ENCODE peak calls at places on chromosomes 16 and 17, in ten cellular contexts. F, W, J, X, L, U, Z, D, C and A are unnamed samples.

GRCh38 chr17:76700290-76700626 is 10.5 kb downstream of the MXRA7 start:
- DNase-seq in F (no peak), W (no peak), J (no peak), X (no peak), L (no peak), U (no peak), Z (no peak), D (no peak), C (no peak), A (no peak)

GRCh38 chr17:57377094-57377493 is 120.8 kb downstream of the MSI2 start:
- DNase-seq in F (no peak), W (no peak), J (no peak), X (no peak), L (no peak), U (no peak), Z (no peak), D (no peak), C (no peak), A (no peak)

GRCh38 chr17:49775546-49776260 is 11.8 kb upstream of the FAM117A start:
- DNase-seq in F (no peak), W (no peak), J (no peak), X (no peak), L (no peak), U (no peak), Z (no peak), D (no peak), C (no peak), A (no peak)

GRCh38 chr17:1767358-1767757 is 5.5 kb downstream of the SERPINF1 start:
- DNase-seq in F (no peak), W (no peak), J (no peak), X (no peak), L (no peak), U (no peak), Z (no peak), D (no peak), C (no peak), A (no peak)

GRCh38 chr16:29304251-29304900 is 102.1 kb downstream of the NPIPB11 start:
- DNase-seq in F (no peak), W (no peak), J (no peak), X (no peak), L (no peak), U (no peak), Z (no peak), D (no peak), C (no peak), A (peak; percentile 26)

GRCh38 chr16:86604436-86605220 is 26.3 kb downstream of the FOXL1 start:
- DNase-seq in F (no peak), W (no peak), J (peak; percentile 54), X (peak; percentile 17), L (peak; percentile 51), U (peak; percentile 9), Z (no peak), D (no peak), C (no peak), A (no peak)

GRCh38 chr17:28334176-28334575 is 1.1 kb downstream of the IFT20 start:
- DNase-seq in F (no peak), W (no peak), J (no peak), X (no peak), L (no peak), U (no peak), Z (no peak), D (no peak), C (no peak), A (no peak)

GRCh38 chr17:79160980-79161621 is 86.5 kb downstream of the ENGASE start:
- DNase-seq in F (no peak), W (no peak), J (peak; percentile 28), X (no peak), L (no peak), U (no peak), Z (no peak), D (no peak), C (no peak), A (no peak)

GRCh38 chr17:55601874-55602364 is 90.7 kb upstream of the SMIM36 start:
- DNase-seq in F (no peak), W (no peak), J (no peak), X (no peak), L (no peak), U (no peak), Z (no peak), D (no peak), C (no peak), A (no peak)

GRCh38 chr16:73418746-73419145 is 370.8 kb upstream of the ZFHX3 start:
- DNase-seq in F (no peak), W (no peak), J (no peak), X (no peak), L (no peak), U (no peak), Z (no peak), D (no peak), C (no peak), A (no peak)

GRCh38 chr16:1026784-1027415 is 45.3 kb downstream of the SOX8 start:
- DNase-seq in F (no peak), W (no peak), J (no peak), X (no peak), L (no peak), U (no peak), Z (no peak), D (no peak), C (no peak), A (no peak)

GRCh38 chr17:37067555-37068111 is 118.9 kb downstream of the AATF start:
- DNase-seq in F (peak; percentile 47), W (no peak), J (no peak), X (no peak), L (no peak), U (no peak), Z (no peak), D (peak; percentile 67), C (peak; percentile 13), A (no peak)

GRCh38 chr17:73592531-73592961 is 51.7 kb downstream of the SDK2 start:
- DNase-seq in F (no peak), W (no peak), J (peak; percentile 29), X (no peak), L (no peak), U (no peak), Z (no peak), D (peak; percentile 19), C (no peak), A (no peak)

GRCh38 chr17:9402590-9403199 is 172.9 kb downstream of the STX8 start:
- DNase-seq in F (no peak), W (no peak), J (no peak), X (no peak), L (no peak), U (no peak), Z (no peak), D (no peak), C (no peak), A (no peak)

GRCh38 chr17:70137451-70138230 is 31.7 kb upstream of the KCNJ2 start:
- DNase-seq in F (no peak), W (peak; percentile 57), J (no peak), X (no peak), L (peak; percentile 31), U (no peak), Z (no peak), D (peak; percentile 64), C (no peak), A (no peak)

GRCh38 chr17:298791-299450 is 53.7 kb downstream of the RPH3AL start:
- DNase-seq in F (peak; percentile 81), W (no peak), J (no peak), X (no peak), L (no peak), U (no peak), Z (no peak), D (no peak), C (no peak), A (peak; percentile 55)

GRCh38 chr17:82238562-82239201 is 9.8 kb downstream of the SLC16A3 start:
- DNase-seq in F (peak; percentile 88), W (peak; percentile 66), J (peak; percentile 77), X (peak; percentile 67), L (no peak), U (no peak), Z (no peak), D (no peak), C (no peak), A (peak; percentile 86)

GRCh38 chr17:78652913-78653312 is 75.7 kb upstream of the DNAH17 start:
- DNase-seq in F (no peak), W (no peak), J (no peak), X (no peak), L (no peak), U (no peak), Z (no peak), D (no peak), C (no peak), A (peak; percentile 38)

GRCh38 chr17:81479175-81479574 is 33.4 kb downstream of the ACTG1 start:
- DNase-seq in F (no peak), W (no peak), J (no peak), X (no peak), L (no peak), U (no peak), Z (no peak), D (no peak), C (no peak), A (no peak)

GRCh38 chr17:66222772-66223350 is 6.4 kb downstream of the APOH start:
- DNase-seq in F (no peak), W (no peak), J (no peak), X (no peak), L (no peak), U (no peak), Z (no peak), D (no peak), C (no peak), A (no peak)

GRCh38 chr17:19243838-19244237 is 6.7 kb downstream of the EPN2 start:
- DNase-seq in F (no peak), W (no peak), J (no peak), X (no peak), L (no peak), U (no peak), Z (no peak), D (no peak), C (no peak), A (no peak)

GRCh38 chr17:65553646-65554567 is 7.5 kb downstream of the AXIN2 start:
- DNase-seq in F (no peak), W (no peak), J (no peak), X (no peak), L (no peak), U (no peak), Z (no peak), D (no peak), C (no peak), A (no peak)

GRCh38 chr17:17119533-17119932 is 77.3 kb downstream of the MPRIP start:
- DNase-seq in F (peak; percentile 44), W (no peak), J (peak; percentile 84), X (peak; percentile 45), L (no peak), U (no peak), Z (no peak), D (no peak), C (no peak), A (no peak)

GRCh38 chr17:76370261-76370993 is 14.0 kb upstream of the SPHK1 start:
- DNase-seq in F (peak; percentile 90), W (no peak), J (no peak), X (no peak), L (no peak), U (no peak), Z (no peak), D (peak; percentile 98), C (no peak), A (peak; percentile 92)

GRCh38 chr17:41185001-41185400 is 290 bp upstream of the KRTAP4-1 start:
- DNase-seq in F (no peak), W (no peak), J (no peak), X (no peak), L (no peak), U (no peak), Z (no peak), D (no peak), C (no peak), A (no peak)